ENCODE peak calls at places on chromosome 1, in seven cellular contexts. X is IMR-90, K is mesenchymal stem cell, L is H9, O is mesendoderm, B is trophoblast cell, N is H1. V is an unnamed sample.

GRCh38 chr1:159089184-159089791 is 12.7 kb upstream of the AIM2 start:
- DNase-seq in X (no peak), K (no peak), L (no peak), O (peak; percentile 52), B (no peak), N (no peak), V (no peak)

GRCh38 chr1:206465951-206466350 is 4.3 kb upstream of the IKBKE start:
- DNase-seq in X (no peak), K (no peak), L (no peak), O (no peak), B (no peak), N (no peak), V (no peak)

GRCh38 chr1:187509091-187509490 is 680.3 kb downstream of the PLA2G4A start:
- DNase-seq in X (peak; percentile 55), K (peak; percentile 14), L (no peak), O (no peak), B (no peak), N (no peak), V (no peak)

GRCh38 chr1:242349636-242350035 is 174.9 kb downstream of the PLD5 start:
- DNase-seq in X (no peak), K (no peak), L (no peak), O (no peak), B (no peak), N (no peak), V (no peak)

GRCh38 chr1:41109316-41110263 is 88.1 kb upstream of the SLFNL1 start:
- DNase-seq in X (peak; percentile 95), K (peak; percentile 95), L (no peak), O (peak; percentile 70), B (peak; percentile 77), N (no peak), V (no peak)

GRCh38 chr1:178472531-178472930 is 24.2 kb downstream of the CLEC20A start:
- DNase-seq in X (no peak), K (no peak), L (no peak), O (no peak), B (no peak), N (no peak), V (no peak)

GRCh38 chr1:209277662-209278061 is 305.9 kb upstream of the CAMK1G start:
- DNase-seq in X (no peak), K (no peak), L (no peak), O (no peak), B (no peak), N (no peak), V (no peak)

GRCh38 chr1:100785399-100786082 is 66.0 kb downstream of the VCAM1 start:
- DNase-seq in X (peak; percentile 74), K (peak; percentile 70), L (no peak), O (peak; percentile 31), B (no peak), N (no peak), V (no peak)

GRCh38 chr1:51328279-51328678 is 2.1 kb downstream of the TTC39A start:
- DNase-seq in X (peak; percentile 73), K (no peak), L (no peak), O (no peak), B (no peak), N (no peak), V (no peak)

GRCh38 chr1:82371844-82372498 is 571.2 kb downstream of the ADGRL2 start:
- DNase-seq in X (no peak), K (peak; percentile 3), L (no peak), O (no peak), B (no peak), N (no peak), V (no peak)

GRCh38 chr1:82366694-82367093 is 566.0 kb downstream of the ADGRL2 start:
- DNase-seq in X (no peak), K (no peak), L (no peak), O (no peak), B (no peak), N (no peak), V (no peak)

DNA sequence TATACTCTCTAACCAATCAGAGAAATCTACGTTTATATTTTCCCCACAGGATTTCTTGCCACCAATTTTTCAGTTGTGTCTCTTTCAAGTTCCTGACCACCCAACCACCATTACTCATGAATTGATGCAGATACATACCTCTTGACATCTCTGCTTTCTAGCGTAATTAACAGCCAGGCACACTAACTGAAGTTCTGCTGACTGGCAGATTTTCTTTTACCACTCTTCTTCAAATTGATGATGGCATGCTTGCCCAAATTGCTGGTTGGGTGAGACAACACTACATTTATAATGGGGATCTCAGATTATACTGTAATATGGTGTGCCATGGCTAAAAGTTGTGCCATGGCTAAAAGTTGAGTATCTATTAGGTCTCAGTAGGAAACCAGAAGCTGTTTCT is 566.7 kb downstream of the ADGRL2 start:
- DNase-seq in X (no peak), K (no peak), L (no peak), O (no peak), B (no peak), N (no peak), V (no peak)
- H4K8ac ChIP-seq in X (no peak overlapping the region), K (no peak overlapping the region), L (no peak overlapping the region), O (no peak overlapping the region), B (no peak overlapping the region), N (no peak overlapping the region), V (no peak overlapping the region)

GRCh38 chr1:38061883-38062328 is 15.3 kb upstream of the POU3F1 start:
- DNase-seq in X (no peak), K (no peak), L (no peak), O (no peak), B (no peak), N (no peak), V (no peak)

GRCh38 chr1:38059632-38060286 is 13.2 kb upstream of the POU3F1 start:
- DNase-seq in X (no peak), K (no peak), L (no peak), O (no peak), B (no peak), N (no peak), V (no peak)

GRCh38 chr1:38060557-38060956 is 14.0 kb upstream of the POU3F1 start:
- DNase-seq in X (no peak), K (no peak), L (no peak), O (no peak), B (no peak), N (no peak), V (no peak)

GRCh38 chr1:38062361-38063288 is 16.0 kb upstream of the POU3F1 start:
- DNase-seq in X (no peak), K (no peak), L (no peak), O (no peak), B (no peak), N (no peak), V (no peak)

GRCh38 chr1:38061290-38061689 is 14.7 kb upstream of the POU3F1 start:
- DNase-seq in X (no peak), K (no peak), L (no peak), O (no peak), B (no peak), N (no peak), V (no peak)
- H3K4ac ChIP-seq in X (no peak overlapping the region), K (no peak overlapping the region), L (no peak overlapping the region), O (no peak overlapping the region), B (no peak overlapping the region), N (no peak overlapping the region), V (no peak overlapping the region)

GRCh38 chr1:150575518-150576366 is 3.7 kb downstream of the MCL1 start:
- DNase-seq in X (peak; percentile 23), K (peak; percentile 55), L (no peak), O (no peak), B (no peak), N (no peak), V (no peak)

GRCh38 chr1:150575072-150575489 is 4.3 kb downstream of the MCL1 start:
- DNase-seq in X (no peak), K (peak; percentile 56), L (no peak), O (no peak), B (no peak), N (no peak), V (no peak)

GRCh38 chr1:150576367-150576711 is 3.1 kb downstream of the MCL1 start:
- DNase-seq in X (no peak), K (no peak), L (no peak), O (no peak), B (no peak), N (no peak), V (no peak)

GRCh38 chr1:150574260-150575071 is 4.9 kb downstream of the MCL1 start:
- DNase-seq in X (no peak), K (peak; percentile 74), L (no peak), O (no peak), B (no peak), N (no peak), V (no peak)

DNA sequence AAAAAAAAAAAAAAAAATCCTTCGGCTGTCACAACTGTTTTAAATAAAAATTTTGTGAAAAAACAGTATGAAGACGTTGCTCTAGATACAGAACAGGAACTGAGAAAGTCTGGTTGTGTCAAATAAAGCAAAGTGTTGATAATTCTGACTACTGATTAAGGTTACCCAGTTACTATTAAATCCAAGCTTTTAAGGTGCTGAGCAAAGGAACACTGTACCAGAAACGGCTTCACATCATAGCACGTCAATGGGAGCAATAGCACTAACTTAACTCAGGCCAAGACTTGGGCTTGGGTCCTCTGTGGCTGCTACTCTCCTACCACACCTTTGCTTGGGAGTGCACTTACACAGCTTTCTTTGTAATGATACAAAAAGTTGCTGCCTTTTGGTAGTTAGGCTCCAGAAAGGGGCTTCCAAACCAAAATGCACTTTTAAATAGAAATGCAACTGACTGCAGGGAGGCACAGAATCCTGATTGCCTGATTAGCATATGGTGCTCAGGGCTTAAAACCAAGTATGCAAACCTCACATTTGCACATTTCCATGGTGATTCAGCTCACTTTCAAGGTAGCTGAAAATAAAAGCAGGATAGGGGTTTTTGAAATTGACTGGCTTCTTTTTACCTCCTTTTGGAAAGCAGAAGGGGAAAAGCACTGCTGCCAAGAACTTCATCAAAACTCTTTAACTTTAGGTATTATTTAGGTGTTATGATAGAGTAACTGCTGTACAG is 6.3 kb downstream of the MCL1 start:
- DNase-seq in X (no peak), K (peak; percentile 86), L (peak; percentile 41), O (no peak), B (no peak), N (no peak), V (no peak)
- H3K4me2 ChIP-seq in X (no peak overlapping the region), K (no peak overlapping the region), L (no peak overlapping the region), O (no peak overlapping the region), B (no peak overlapping the region), N (no peak overlapping the region), V (no peak overlapping the region)

GRCh38 chr1:185645686-185646085 is 88.5 kb upstream of the HMCN1 start:
- DNase-seq in X (peak; percentile 2), K (peak; percentile 27), L (no peak), O (no peak), B (no peak), N (no peak), V (no peak)

GRCh38 chr1:185646202-185646683 is 87.9 kb upstream of the HMCN1 start:
- DNase-seq in X (peak; percentile 98), K (peak; percentile 91), L (peak; percentile 79), O (peak; percentile 99), B (peak; percentile 89), N (peak; percentile 83), V (peak; percentile 81)

GRCh38 chr1:185648858-185649589 is 85.2 kb upstream of the HMCN1 start:
- DNase-seq in X (no peak), K (no peak), L (no peak), O (no peak), B (no peak), N (no peak), V (no peak)

GRCh38 chr1:185644531-185644930 is 89.7 kb upstream of the HMCN1 start:
- DNase-seq in X (no peak), K (no peak), L (no peak), O (no peak), B (peak; percentile 78), N (no peak), V (no peak)

DNA sequence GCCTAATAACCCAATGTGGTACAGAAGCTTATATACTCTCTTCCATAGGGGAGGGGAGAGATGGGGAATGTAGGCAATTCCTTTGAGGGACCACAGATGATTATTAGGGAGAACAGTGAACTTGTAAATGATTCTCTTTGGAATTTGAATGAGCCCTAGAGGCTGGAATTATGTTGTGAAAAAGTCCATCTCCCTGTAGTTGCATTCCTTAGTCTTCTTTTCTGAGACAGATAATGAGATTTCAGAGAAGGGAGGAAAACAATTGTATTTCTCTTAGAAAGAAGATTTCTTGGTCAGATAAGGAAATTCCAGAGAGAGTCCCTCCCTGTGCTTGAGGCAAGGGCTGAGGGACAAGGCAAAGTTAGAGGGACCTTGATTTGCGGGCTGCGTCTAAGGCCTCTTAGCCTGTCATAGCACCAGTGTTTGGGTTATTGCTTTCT is 89.0 kb upstream of the HMCN1 start:
- DNase-seq in X (no peak), K (peak; percentile 26), L (no peak), O (peak; percentile 94), B (peak; percentile 75), N (peak; percentile 13), V (no peak)
- H4K8ac ChIP-seq in X (peak overlapping the region; percentile 30), K (peak overlapping the region; percentile 19), L (no peak overlapping the region), O (no peak overlapping the region), B (no peak overlapping the region), N (no peak overlapping the region), V (no peak overlapping the region)

V was measured in neuronal stem cell.